ENCODE peak calls at places on chromosomes 5 and 9, in five cellular contexts. O is ecto neural progenitor cell, U is HFF-Myc, E is IMR-90, V is GM04504. P is an unnamed sample.

GRCh38 chr9:129929467-129930125 is 94.3 kb downstream of the USP20 start:
- DNase-seq in V (no peak), O (no peak), U (no peak), E (no peak), P (no peak)

GRCh38 chr5:80761176-80761575 is 106.4 kb upstream of the DHFR start:
- DNase-seq in O (no peak), V (no peak), U (no peak), E (no peak), P (no peak)

GRCh38 chr9:115808695-115809094 is 344.9 kb upstream of the PAPPA start:
- DNase-seq in O (no peak), V (no peak), E (peak), U (no peak), P (no peak)

GRCh38 chr5:149616727-149617284 is 35.5 kb downstream of the ARHGEF37 start:
- DNase-seq in U (no peak), E (no peak), V (no peak), O (no peak), P (no peak)

GRCh38 chr9:16484744-16485143 is 385.7 kb downstream of the BNC2 start:
- DNase-seq in O (no peak), E (peak), U (no peak), V (no peak), P (no peak)

GRCh38 chr5:116388564-116389258 is 185.9 kb downstream of the SEMA6A start:
- DNase-seq in E (no peak), O (no peak), V (no peak), U (no peak), P (no peak)

GRCh38 chr5:149886697-149887470 is 57.7 kb downstream of the PDE6A start:
- DNase-seq in V (no peak), U (no peak), E (peak), O (no peak), P (no peak)

GRCh38 chr9:107638922-107639321 is 149.4 kb upstream of the KLF4 start:
- DNase-seq in E (peak), U (peak), O (no peak), V (no peak), P (peak)

GRCh38 chr5:157817928-157818327 is 41.0 kb downstream of the CLINT1 start:
- DNase-seq in O (no peak), U (no peak), E (no peak), V (no peak), P (no peak)

GRCh38 chr5:100595152-100595811 is 60.1 kb downstream of the FAM174A start:
- DNase-seq in V (peak), O (no peak), E (peak), U (peak), P (peak)

GRCh38 chr9:137156567-137157375 is 13.1 kb downstream of the LRRC26 start:
- DNase-seq in V (no peak), E (peak), U (no peak), O (peak), P (no peak)

GRCh38 chr5:110896901-110897300 is 158.1 kb downstream of the SLC25A46 start:
- DNase-seq in E (peak), V (no peak), O (no peak), U (no peak), P (no peak)

GRCh38 chr5:125376059-125376641 is 629.7 kb upstream of the ZNF608 start:
- DNase-seq in V (no peak), O (no peak), E (no peak), U (no peak), P (no peak)